ENCODE peak calls at places on chromosomes 6 and 20, in ten cellular contexts. One of them, this sample, is unnamed.

GRCh38 chr6:63340351-63340750 is 20.6 kb upstream of the LGSN start:
- DNase-seq in fibroblast of mammary gland: no peak
- DNase-seq in GM10248: no peak
- DNase-seq in AG09319: no peak
- DNase-seq in GM12865: no peak
- DNase-seq in AG09309: no peak
- DNase-seq in MM.1S: no peak
- DNase-seq in cardiac fibroblast: no peak
- DNase-seq in fibroblast of pulmonary artery: no peak
- DNase-seq in foreskin fibroblast: no peak
- DNase-seq in this sample: no peak

GRCh38 chr6:161369339-161369738 is 95.5 kb upstream of the AGPAT4 start:
- DNase-seq in fibroblast of mammary gland: peak
- DNase-seq in fibroblast of pulmonary artery: peak
- DNase-seq in MM.1S: no peak
- DNase-seq in foreskin fibroblast: peak
- DNase-seq in AG09309: peak
- DNase-seq in cardiac fibroblast: peak
- DNase-seq in GM10248: no peak
- DNase-seq in GM12865: no peak
- DNase-seq in AG09319: peak
- DNase-seq in this sample: no peak

GRCh38 chr20:41158082-41158625 is 20.8 kb downstream of the PLCG1 start:
- DNase-seq in GM10248: no peak
- DNase-seq in GM12865: no peak
- DNase-seq in fibroblast of mammary gland: no peak
- DNase-seq in AG09309: no peak
- DNase-seq in AG09319: no peak
- DNase-seq in foreskin fibroblast: no peak
- DNase-seq in fibroblast of pulmonary artery: no peak
- DNase-seq in cardiac fibroblast: no peak
- DNase-seq in MM.1S: no peak
- DNase-seq in this sample: no peak

GRCh38 chr6:2376429-2377355 is 131.3 kb upstream of the GMDS start:
- DNase-seq in foreskin fibroblast: peak
- DNase-seq in GM12865: no peak
- DNase-seq in fibroblast of mammary gland: peak
- DNase-seq in cardiac fibroblast: no peak
- DNase-seq in AG09319: no peak
- DNase-seq in GM10248: no peak
- DNase-seq in MM.1S: no peak
- DNase-seq in fibroblast of pulmonary artery: no peak
- DNase-seq in AG09309: peak
- DNase-seq in this sample: no peak

GRCh38 chr6:1015819-1016218 is 296.1 kb upstream of the FOXQ1 start:
- DNase-seq in AG09319: no peak
- DNase-seq in MM.1S: no peak
- DNase-seq in foreskin fibroblast: peak
- DNase-seq in GM10248: no peak
- DNase-seq in fibroblast of mammary gland: no peak
- DNase-seq in fibroblast of pulmonary artery: no peak
- DNase-seq in GM12865: no peak
- DNase-seq in AG09309: no peak
- DNase-seq in cardiac fibroblast: no peak
- DNase-seq in this sample: no peak

GRCh38 chr20:38157635-38158495 is 7.2 kb downstream of the TGM2 start:
- DNase-seq in GM12865: no peak
- DNase-seq in MM.1S: no peak
- DNase-seq in fibroblast of mammary gland: no peak
- DNase-seq in foreskin fibroblast: peak
- DNase-seq in AG09319: no peak
- DNase-seq in fibroblast of pulmonary artery: peak
- DNase-seq in AG09309: no peak
- DNase-seq in cardiac fibroblast: peak
- DNase-seq in GM10248: no peak
- DNase-seq in this sample: no peak

GRCh38 chr6:7087491-7087979 is 20.2 kb upstream of the RREB1 start:
- DNase-seq in GM10248: peak
- DNase-seq in AG09309: no peak
- DNase-seq in GM12865: peak
- DNase-seq in AG09319: no peak
- DNase-seq in MM.1S: peak
- DNase-seq in foreskin fibroblast: no peak
- DNase-seq in cardiac fibroblast: no peak
- DNase-seq in fibroblast of pulmonary artery: no peak
- DNase-seq in fibroblast of mammary gland: no peak
- DNase-seq in this sample: no peak

GRCh38 chr20:60407011-60407771 is 449.0 kb downstream of the CDH26 start:
- DNase-seq in MM.1S: no peak
- DNase-seq in fibroblast of mammary gland: no peak
- DNase-seq in fibroblast of pulmonary artery: no peak
- DNase-seq in AG09319: no peak
- DNase-seq in foreskin fibroblast: no peak
- DNase-seq in cardiac fibroblast: no peak
- DNase-seq in AG09309: no peak
- DNase-seq in GM10248: no peak
- DNase-seq in GM12865: no peak
- DNase-seq in this sample: no peak

GRCh38 chr20:51563141-51563596 is 20.6 kb upstream of the NFATC2 start:
- DNase-seq in cardiac fibroblast: no peak
- DNase-seq in MM.1S: no peak
- DNase-seq in AG09309: no peak
- DNase-seq in fibroblast of mammary gland: no peak
- DNase-seq in GM12865: no peak
- DNase-seq in fibroblast of pulmonary artery: no peak
- DNase-seq in GM10248: no peak
- DNase-seq in foreskin fibroblast: no peak
- DNase-seq in AG09319: no peak
- DNase-seq in this sample: no peak

GRCh38 chr6:129609635-129610034 is 100.3 kb downstream of the ARHGAP18 start:
- DNase-seq in cardiac fibroblast: no peak
- DNase-seq in MM.1S: no peak
- DNase-seq in fibroblast of pulmonary artery: no peak
- DNase-seq in fibroblast of mammary gland: no peak
- DNase-seq in foreskin fibroblast: no peak
- DNase-seq in GM10248: no peak
- DNase-seq in GM12865: no peak
- DNase-seq in AG09319: no peak
- DNase-seq in AG09309: no peak
- DNase-seq in this sample: no peak

GRCh38 chr6:22612241-22612640 is 42.9 kb downstream of the HDGFL1 start:
- DNase-seq in GM10248: no peak
- DNase-seq in foreskin fibroblast: peak
- DNase-seq in fibroblast of mammary gland: no peak
- DNase-seq in AG09309: no peak
- DNase-seq in fibroblast of pulmonary artery: peak
- DNase-seq in AG09319: no peak
- DNase-seq in cardiac fibroblast: peak
- DNase-seq in MM.1S: no peak
- DNase-seq in GM12865: no peak
- DNase-seq in this sample: no peak

GRCh38 chr6:22613695-22614094 is 44.3 kb downstream of the HDGFL1 start:
- DNase-seq in GM12865: no peak
- DNase-seq in GM10248: no peak
- DNase-seq in fibroblast of pulmonary artery: peak
- DNase-seq in AG09309: peak
- DNase-seq in fibroblast of mammary gland: peak
- DNase-seq in AG09319: peak
- DNase-seq in MM.1S: no peak
- DNase-seq in foreskin fibroblast: peak
- DNase-seq in cardiac fibroblast: peak
- DNase-seq in this sample: no peak

GRCh38 chr6:22605736-22606135 is 36.4 kb downstream of the HDGFL1 start:
- DNase-seq in GM10248: no peak
- DNase-seq in AG09319: no peak
- DNase-seq in AG09309: no peak
- DNase-seq in foreskin fibroblast: no peak
- DNase-seq in MM.1S: no peak
- DNase-seq in fibroblast of pulmonary artery: no peak
- DNase-seq in cardiac fibroblast: no peak
- DNase-seq in fibroblast of mammary gland: peak
- DNase-seq in GM12865: no peak
- DNase-seq in this sample: no peak

GRCh38 chr6:22614541-22614940 is 45.2 kb downstream of the HDGFL1 start:
- DNase-seq in foreskin fibroblast: peak
- DNase-seq in fibroblast of pulmonary artery: no peak
- DNase-seq in fibroblast of mammary gland: no peak
- DNase-seq in cardiac fibroblast: no peak
- DNase-seq in AG09309: no peak
- DNase-seq in GM10248: no peak
- DNase-seq in AG09319: no peak
- DNase-seq in MM.1S: no peak
- DNase-seq in GM12865: no peak
- DNase-seq in this sample: no peak

GRCh38 chr6:22610127-22610526 is 40.8 kb downstream of the HDGFL1 start:
- DNase-seq in foreskin fibroblast: no peak
- DNase-seq in MM.1S: no peak
- DNase-seq in GM12865: no peak
- DNase-seq in fibroblast of mammary gland: no peak
- DNase-seq in AG09309: no peak
- DNase-seq in fibroblast of pulmonary artery: no peak
- DNase-seq in GM10248: no peak
- DNase-seq in cardiac fibroblast: no peak
- DNase-seq in AG09319: no peak
- DNase-seq in this sample: no peak
- TF ChIP-seq CTCF in foreskin fibroblast: no peak
- TF ChIP-seq CTCF in MM.1S: no peak
- TF ChIP-seq CTCF in GM12865: no peak
- TF ChIP-seq CTCF in fibroblast of mammary gland: no peak
- TF ChIP-seq CTCF in AG09309: no peak
- TF ChIP-seq CTCF in fibroblast of pulmonary artery: no peak
- TF ChIP-seq CTCF in GM10248: no peak
- TF ChIP-seq CTCF in cardiac fibroblast: no peak
- TF ChIP-seq CTCF in AG09319: no peak
- TF ChIP-seq CTCF in this sample: no peak

DNA sequence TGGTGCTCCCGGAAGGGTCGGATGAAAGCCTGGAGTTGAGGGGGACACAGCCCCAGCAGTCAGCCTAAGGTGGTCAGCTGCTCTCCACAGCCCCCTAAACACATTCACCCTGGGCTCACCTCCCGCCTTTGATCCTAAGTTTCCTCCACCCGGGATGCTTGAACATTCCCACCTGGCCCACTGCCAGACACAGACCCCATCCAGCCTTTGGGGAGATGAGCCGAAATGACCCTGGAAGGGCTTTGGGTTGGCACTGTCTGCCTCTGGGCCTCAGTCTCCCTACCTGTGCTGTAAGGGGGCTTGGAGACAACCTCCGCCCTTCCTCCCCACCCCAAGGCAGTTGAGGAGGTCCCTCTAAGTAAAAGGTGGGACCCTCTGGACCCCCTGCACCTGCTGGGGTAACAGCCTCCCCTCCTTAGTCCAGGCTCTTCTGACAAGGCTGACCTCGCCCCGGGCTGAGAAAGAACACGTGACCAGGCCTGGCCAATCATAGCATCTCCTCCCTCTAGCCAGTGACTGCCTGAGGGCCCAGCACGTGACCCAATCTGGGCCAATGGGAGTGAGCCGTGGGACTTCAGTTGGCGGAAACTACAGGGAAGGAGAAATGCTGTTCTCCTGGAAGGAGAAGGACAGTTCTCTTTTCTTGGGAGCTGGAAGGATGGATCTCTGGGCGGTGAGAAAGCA is 16.9 kb upstream of the UBE2V1 start:
- DNase-seq in AG09319: no peak
- DNase-seq in fibroblast of pulmonary artery: no peak
- DNase-seq in MM.1S: no peak
- DNase-seq in fibroblast of mammary gland: no peak
- DNase-seq in cardiac fibroblast: no peak
- DNase-seq in AG09309: no peak
- DNase-seq in GM10248: no peak
- DNase-seq in GM12865: no peak
- DNase-seq in foreskin fibroblast: no peak
- DNase-seq in this sample: no peak
- TF ChIP-seq CTCF in AG09319: no peak
- TF ChIP-seq CTCF in fibroblast of pulmonary artery: no peak
- TF ChIP-seq CTCF in MM.1S: no peak
- TF ChIP-seq CTCF in fibroblast of mammary gland: no peak
- TF ChIP-seq CTCF in cardiac fibroblast: no peak
- TF ChIP-seq CTCF in AG09309: no peak
- TF ChIP-seq CTCF in GM10248: no peak
- TF ChIP-seq CTCF in GM12865: no peak
- TF ChIP-seq CTCF in foreskin fibroblast: no peak
- TF ChIP-seq CTCF in this sample: no peak

DNA sequence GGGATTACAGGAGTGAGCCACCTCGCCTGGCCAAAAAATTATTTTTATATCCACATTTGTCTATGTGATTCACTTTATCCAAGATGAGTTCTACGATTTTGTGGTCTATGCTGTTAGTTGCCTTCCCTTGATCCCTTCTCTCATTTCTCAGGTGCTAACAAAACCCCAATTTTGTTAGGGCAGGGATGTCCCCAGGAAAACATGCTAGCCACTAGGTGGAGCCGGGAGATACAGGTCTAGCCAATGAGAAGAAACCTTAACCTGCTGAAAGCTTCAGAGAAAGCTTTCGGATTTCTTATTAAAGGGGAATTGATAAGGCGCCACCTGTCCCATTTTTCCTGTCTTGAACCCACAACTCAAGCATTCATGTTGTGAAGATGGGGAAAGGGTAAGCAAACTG is 167.4 kb upstream of the OLIG3 start:
- DNase-seq in fibroblast of mammary gland: peak
- DNase-seq in fibroblast of pulmonary artery: peak
- DNase-seq in MM.1S: peak
- DNase-seq in foreskin fibroblast: peak
- DNase-seq in AG09309: no peak
- DNase-seq in GM10248: no peak
- DNase-seq in GM12865: peak
- DNase-seq in cardiac fibroblast: peak
- DNase-seq in AG09319: no peak
- DNase-seq in this sample: no peak
- TF ChIP-seq CTCF in fibroblast of mammary gland: peak
- TF ChIP-seq CTCF in fibroblast of pulmonary artery: peak
- TF ChIP-seq CTCF in MM.1S: peak
- TF ChIP-seq CTCF in foreskin fibroblast: peak
- TF ChIP-seq CTCF in AG09309: peak
- TF ChIP-seq CTCF in GM10248: peak
- TF ChIP-seq CTCF in GM12865: peak
- TF ChIP-seq CTCF in cardiac fibroblast: peak
- TF ChIP-seq CTCF in AG09319: peak
- TF ChIP-seq CTCF in this sample: peak

GRCh38 chr20:6178537-6178936 is 55.7 kb upstream of the FERMT1 start:
- DNase-seq in cardiac fibroblast: peak
- DNase-seq in foreskin fibroblast: peak
- DNase-seq in AG09309: no peak
- DNase-seq in GM10248: no peak
- DNase-seq in MM.1S: peak
- DNase-seq in GM12865: no peak
- DNase-seq in fibroblast of mammary gland: peak
- DNase-seq in fibroblast of pulmonary artery: peak
- DNase-seq in AG09319: peak
- DNase-seq in this sample: no peak
- TF ChIP-seq CTCF in cardiac fibroblast: peak
- TF ChIP-seq CTCF in foreskin fibroblast: peak
- TF ChIP-seq CTCF in AG09309: peak
- TF ChIP-seq CTCF in GM10248: peak
- TF ChIP-seq CTCF in MM.1S: peak
- TF ChIP-seq CTCF in GM12865: no peak
- TF ChIP-seq CTCF in fibroblast of mammary gland: peak
- TF ChIP-seq CTCF in fibroblast of pulmonary artery: peak
- TF ChIP-seq CTCF in AG09319: peak
- TF ChIP-seq CTCF in this sample: peak

This sample was measured in GM13977.